ENCODE peak calls at places on chromosomes 2 and 18, in eight cellular contexts. One of them, this sample, is unnamed. For H3K27me3, the result is how much of the 10 kb centered on the place peaks cover.

GRCh38 chr2:240557808-240558207 is at the start of gene ANKMY1:
- DNase-seq in IMR-90: peak
- DNase-seq in heart left ventricle: peak
- DNase-seq in body of pancreas: peak
- DNase-seq in breast epithelium: no peak
- DNase-seq in uterus: no peak
- DNase-seq in esophagus squamous epithelium: no peak
- DNase-seq in tibial nerve: no peak
- DNase-seq in this sample: peak

GRCh38 chr18:8610442-8610801 is 1.2 kb downstream of the RAB12 start:
- DNase-seq in uterus: no peak
- DNase-seq in IMR-90: peak
- DNase-seq in breast epithelium: no peak
- DNase-seq in esophagus squamous epithelium: no peak
- DNase-seq in body of pancreas: no peak
- DNase-seq in tibial nerve: no peak
- DNase-seq in heart left ventricle: no peak
- DNase-seq in this sample: no peak

GRCh38 chr2:235669983-235670962 is 176.4 kb downstream of the AGAP1 start:
- DNase-seq in heart left ventricle: peak
- DNase-seq in tibial nerve: peak
- DNase-seq in body of pancreas: peak
- DNase-seq in breast epithelium: peak
- DNase-seq in esophagus squamous epithelium: no peak
- DNase-seq in IMR-90: peak
- DNase-seq in uterus: peak
- DNase-seq in this sample: no peak

GRCh38 chr2:236507393-236508085 is 62.1 kb upstream of the ACKR3 start:
- DNase-seq in breast epithelium: no peak
- DNase-seq in tibial nerve: no peak
- DNase-seq in uterus: peak
- DNase-seq in body of pancreas: peak
- DNase-seq in esophagus squamous epithelium: no peak
- DNase-seq in IMR-90: no peak
- DNase-seq in heart left ventricle: peak
- DNase-seq in this sample: no peak

GRCh38 chr2:231362785-231363184 is 32.7 kb upstream of the B3GNT7 start:
- DNase-seq in heart left ventricle: no peak
- DNase-seq in tibial nerve: no peak
- DNase-seq in uterus: no peak
- DNase-seq in esophagus squamous epithelium: no peak
- DNase-seq in body of pancreas: no peak
- DNase-seq in IMR-90: no peak
- DNase-seq in breast epithelium: peak
- DNase-seq in this sample: no peak

GRCh38 chr2:141393214-141393545 is 737.6 kb downstream of the LRP1B start:
- DNase-seq in uterus: no peak
- DNase-seq in esophagus squamous epithelium: no peak
- DNase-seq in tibial nerve: no peak
- DNase-seq in IMR-90: peak
- DNase-seq in heart left ventricle: no peak
- DNase-seq in breast epithelium: no peak
- DNase-seq in body of pancreas: no peak
- DNase-seq in this sample: no peak

GRCh38 chr2:75079575-75079974 is 119.7 kb downstream of the TACR1 start:
- DNase-seq in breast epithelium: no peak
- DNase-seq in uterus: no peak
- DNase-seq in heart left ventricle: no peak
- DNase-seq in esophagus squamous epithelium: no peak
- DNase-seq in IMR-90: peak
- DNase-seq in tibial nerve: no peak
- DNase-seq in body of pancreas: no peak
- DNase-seq in this sample: no peak

GRCh38 chr18:40877096-40877495 is 1077.9 kb upstream of the PIK3C3 start:
- DNase-seq in heart left ventricle: no peak
- DNase-seq in IMR-90: peak
- DNase-seq in breast epithelium: no peak
- DNase-seq in body of pancreas: no peak
- DNase-seq in tibial nerve: no peak
- DNase-seq in esophagus squamous epithelium: no peak
- DNase-seq in uterus: no peak
- DNase-seq in this sample: no peak

GRCh38 chr2:99748344-99748743 is 258.5 kb upstream of the REV1 start:
- DNase-seq in uterus: no peak
- DNase-seq in IMR-90: no peak
- DNase-seq in heart left ventricle: no peak
- DNase-seq in body of pancreas: no peak
- DNase-seq in tibial nerve: no peak
- DNase-seq in breast epithelium: no peak
- DNase-seq in esophagus squamous epithelium: no peak
- DNase-seq in this sample: no peak

GRCh38 chr2:64137996-64138395 is 6.2 kb downstream of the PELI1 start:
- DNase-seq in breast epithelium: no peak
- DNase-seq in esophagus squamous epithelium: no peak
- DNase-seq in body of pancreas: no peak
- DNase-seq in IMR-90: no peak
- DNase-seq in tibial nerve: no peak
- DNase-seq in heart left ventricle: no peak
- DNase-seq in uterus: no peak
- DNase-seq in this sample: no peak

GRCh38 chr2:788227-789032 is 111.2 kb upstream of the TMEM18 start:
- DNase-seq in heart left ventricle: no peak
- DNase-seq in IMR-90: no peak
- DNase-seq in esophagus squamous epithelium: no peak
- DNase-seq in breast epithelium: no peak
- DNase-seq in tibial nerve: no peak
- DNase-seq in body of pancreas: no peak
- DNase-seq in uterus: no peak
- DNase-seq in this sample: no peak

GRCh38 chr2:199738723-199739412 is 112.1 kb downstream of the FTCDNL1 start:
- DNase-seq in heart left ventricle: no peak
- DNase-seq in uterus: no peak
- DNase-seq in breast epithelium: no peak
- DNase-seq in tibial nerve: no peak
- DNase-seq in IMR-90: peak
- DNase-seq in body of pancreas: no peak
- DNase-seq in esophagus squamous epithelium: no peak
- DNase-seq in this sample: no peak

GRCh38 chr2:223649941-223650530 is 47.9 kb upstream of the SCG2 start:
- DNase-seq in IMR-90: no peak
- DNase-seq in breast epithelium: no peak
- DNase-seq in heart left ventricle: no peak
- DNase-seq in tibial nerve: no peak
- DNase-seq in body of pancreas: no peak
- DNase-seq in esophagus squamous epithelium: no peak
- DNase-seq in uterus: no peak
- DNase-seq in this sample: no peak

GRCh38 chr2:190887089-190887488 is 6.5 kb downstream of the GLS start:
- DNase-seq in body of pancreas: no peak
- DNase-seq in tibial nerve: no peak
- DNase-seq in heart left ventricle: no peak
- DNase-seq in esophagus squamous epithelium: no peak
- DNase-seq in breast epithelium: no peak
- DNase-seq in uterus: no peak
- DNase-seq in IMR-90: peak
- DNase-seq in this sample: no peak

GRCh38 chr2:1866402-1867091 is 122.2 kb upstream of the PXDN start:
- DNase-seq in esophagus squamous epithelium: no peak
- DNase-seq in uterus: no peak
- DNase-seq in breast epithelium: no peak
- DNase-seq in tibial nerve: no peak
- DNase-seq in heart left ventricle: no peak
- DNase-seq in body of pancreas: no peak
- DNase-seq in IMR-90: no peak
- DNase-seq in this sample: no peak
- H3K27me3 ChIP-seq in esophagus squamous epithelium: under half
- H3K27me3 ChIP-seq in uterus: under half
- H3K27me3 ChIP-seq in breast epithelium: under half
- H3K27me3 ChIP-seq in tibial nerve: under half
- H3K27me3 ChIP-seq in heart left ventricle: under half
- H3K27me3 ChIP-seq in body of pancreas: under half
- H3K27me3 ChIP-seq in IMR-90: under half
- H3K27me3 ChIP-seq in this sample: under half

DNA sequence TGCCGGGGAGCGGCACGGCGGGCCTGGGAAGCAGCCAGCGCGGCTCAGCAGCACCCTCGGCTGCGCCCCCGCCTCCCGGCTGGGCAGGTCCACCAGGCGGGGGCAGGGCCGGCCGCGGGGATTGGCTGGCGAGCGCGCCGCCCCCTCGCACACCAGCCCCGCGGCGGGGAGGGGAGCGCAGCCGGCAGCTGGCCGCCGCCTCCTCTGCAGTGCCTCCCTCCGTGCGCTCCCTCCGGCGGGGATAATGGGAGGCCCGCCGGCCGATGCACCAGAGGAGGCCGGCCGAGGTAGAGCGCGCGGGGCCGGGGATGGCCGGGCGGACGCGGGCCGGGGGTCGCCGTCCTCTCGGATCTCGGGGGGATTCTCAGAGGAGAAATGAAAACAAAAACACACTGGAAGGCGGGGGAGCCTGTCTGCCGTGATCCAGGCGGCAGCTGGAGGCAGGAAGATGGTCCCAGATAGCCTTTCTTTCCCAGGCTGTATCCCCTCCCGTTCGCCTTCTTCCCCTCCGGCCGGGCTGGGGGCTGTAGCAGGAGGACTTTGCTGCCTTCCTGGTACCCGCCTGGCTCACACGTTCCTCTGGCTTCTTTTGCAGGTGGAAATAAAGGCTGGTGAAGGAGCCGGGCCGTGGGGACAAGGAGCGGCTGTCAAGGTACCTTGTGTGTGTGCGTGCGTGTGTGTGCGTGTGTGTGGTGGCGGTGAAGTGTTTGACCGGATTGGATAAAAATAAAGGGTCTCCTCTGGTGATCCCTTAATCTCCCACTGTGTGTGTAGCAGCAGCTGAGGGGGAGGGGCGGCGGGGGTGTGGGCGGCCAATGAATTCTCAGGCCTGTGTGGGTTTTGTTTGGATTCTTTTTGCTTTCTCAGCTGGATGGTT is 18.0 kb downstream of the TET3 start:
- DNase-seq in heart left ventricle: peak
- DNase-seq in tibial nerve: peak
- DNase-seq in esophagus squamous epithelium: no peak
- DNase-seq in body of pancreas: peak
- DNase-seq in breast epithelium: peak
- DNase-seq in uterus: peak
- DNase-seq in IMR-90: peak
- DNase-seq in this sample: peak
- TF ChIP-seq POLR2A in heart left ventricle: peak
- TF ChIP-seq POLR2A in tibial nerve: peak
- TF ChIP-seq POLR2A in esophagus squamous epithelium: peak
- TF ChIP-seq POLR2A in body of pancreas: peak
- TF ChIP-seq POLR2A in breast epithelium: no peak
- TF ChIP-seq POLR2A in uterus: peak
- TF ChIP-seq POLR2A in IMR-90: peak
- TF ChIP-seq POLR2A in this sample: peak

DNA sequence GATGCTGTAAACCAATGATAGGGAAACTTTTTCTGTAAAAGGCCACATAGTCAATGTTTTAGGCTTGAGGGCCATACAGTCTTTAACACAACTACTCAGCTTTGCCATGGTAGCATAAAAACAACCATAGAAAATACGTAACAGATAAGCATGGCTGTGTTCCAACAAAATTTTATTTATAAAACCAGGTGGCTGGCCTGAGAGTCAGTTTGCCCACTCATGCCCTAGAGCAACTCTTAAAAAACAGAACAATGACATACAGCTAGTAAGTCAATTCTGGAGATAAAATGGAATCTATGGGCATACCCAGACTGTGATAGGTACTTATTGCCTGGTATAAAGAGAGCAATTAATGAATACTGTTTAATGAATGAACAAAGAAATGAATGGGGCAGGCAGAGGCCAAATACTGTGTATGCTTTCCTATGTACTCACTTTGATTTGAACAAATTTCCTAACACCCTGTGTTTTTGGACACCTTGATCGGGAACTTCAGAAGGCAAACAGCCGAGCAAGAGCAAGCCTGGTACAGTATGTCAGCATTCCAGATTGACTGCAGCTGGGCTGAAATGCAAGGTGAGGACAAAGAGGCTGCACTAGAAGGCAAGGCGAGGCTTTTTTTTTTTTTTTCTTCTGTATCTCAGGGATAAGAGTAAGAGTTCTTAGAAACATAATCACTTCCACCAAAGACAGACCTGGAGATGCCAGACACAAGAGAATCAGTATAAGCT is 315.3 kb downstream of the CLIP4 start:
- DNase-seq in body of pancreas: peak
- DNase-seq in heart left ventricle: no peak
- DNase-seq in breast epithelium: no peak
- DNase-seq in IMR-90: no peak
- DNase-seq in tibial nerve: no peak
- DNase-seq in uterus: no peak
- DNase-seq in esophagus squamous epithelium: no peak
- DNase-seq in this sample: no peak
- TF ChIP-seq CTCF in body of pancreas: no peak
- TF ChIP-seq CTCF in heart left ventricle: no peak
- TF ChIP-seq CTCF in breast epithelium: no peak
- TF ChIP-seq CTCF in IMR-90: no peak
- TF ChIP-seq CTCF in tibial nerve: no peak
- TF ChIP-seq CTCF in uterus: no peak
- TF ChIP-seq CTCF in esophagus squamous epithelium: no peak
- TF ChIP-seq CTCF in this sample: no peak

GRCh38 chr2:60429681-60430080 is 123.8 kb downstream of the BCL11A start:
- DNase-seq in esophagus squamous epithelium: no peak
- DNase-seq in IMR-90: no peak
- DNase-seq in uterus: no peak
- DNase-seq in heart left ventricle: no peak
- DNase-seq in breast epithelium: no peak
- DNase-seq in body of pancreas: no peak
- DNase-seq in tibial nerve: no peak
- DNase-seq in this sample: no peak

GRCh38 chr2:60426908-60427307 is 126.5 kb downstream of the BCL11A start:
- DNase-seq in breast epithelium: no peak
- DNase-seq in esophagus squamous epithelium: no peak
- DNase-seq in IMR-90: no peak
- DNase-seq in tibial nerve: no peak
- DNase-seq in uterus: no peak
- DNase-seq in heart left ventricle: no peak
- DNase-seq in body of pancreas: peak
- DNase-seq in this sample: no peak

GRCh38 chr2:60423066-60423465 is 130.4 kb downstream of the BCL11A start:
- DNase-seq in body of pancreas: no peak
- DNase-seq in breast epithelium: no peak
- DNase-seq in heart left ventricle: no peak
- DNase-seq in uterus: no peak
- DNase-seq in IMR-90: no peak
- DNase-seq in tibial nerve: no peak
- DNase-seq in esophagus squamous epithelium: no peak
- DNase-seq in this sample: no peak

GRCh38 chr2:60424233-60424632 is 129.2 kb downstream of the BCL11A start:
- DNase-seq in tibial nerve: no peak
- DNase-seq in IMR-90: no peak
- DNase-seq in heart left ventricle: no peak
- DNase-seq in body of pancreas: no peak
- DNase-seq in breast epithelium: no peak
- DNase-seq in uterus: no peak
- DNase-seq in esophagus squamous epithelium: no peak
- DNase-seq in this sample: no peak

DNA sequence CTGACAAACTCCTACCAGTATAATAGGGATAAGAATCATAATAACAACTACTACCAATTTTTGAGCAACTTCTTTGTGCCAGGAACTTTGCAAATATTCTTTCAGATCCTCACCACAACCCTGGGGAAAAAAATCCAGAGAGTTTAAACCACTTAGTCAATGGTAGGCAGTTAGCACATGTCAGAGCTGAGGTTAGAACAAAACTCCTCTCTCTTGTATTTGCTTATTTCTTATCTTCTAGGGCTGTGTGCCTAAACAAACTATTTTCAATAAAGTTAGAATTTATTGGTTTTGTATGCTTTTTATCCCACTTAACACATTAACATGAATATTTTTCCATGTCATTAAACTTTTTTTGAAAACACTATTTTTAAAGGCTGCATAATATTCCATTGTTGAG is 127.1 kb downstream of the BCL11A start:
- DNase-seq in body of pancreas: no peak
- DNase-seq in tibial nerve: no peak
- DNase-seq in breast epithelium: no peak
- DNase-seq in heart left ventricle: no peak
- DNase-seq in IMR-90: no peak
- DNase-seq in esophagus squamous epithelium: no peak
- DNase-seq in uterus: no peak
- DNase-seq in this sample: no peak
- H3K27me3 ChIP-seq in body of pancreas: under half
- H3K27me3 ChIP-seq in tibial nerve: under half
- H3K27me3 ChIP-seq in breast epithelium: under half
- H3K27me3 ChIP-seq in heart left ventricle: under half
- H3K27me3 ChIP-seq in IMR-90: under half
- H3K27me3 ChIP-seq in esophagus squamous epithelium: under half
- H3K27me3 ChIP-seq in uterus: under half
- H3K27me3 ChIP-seq in this sample: under half